ENCODE peak calls at places on chromosome 5, in ten cellular contexts. R, N, D, V, F, U, Y, J, E and H are unnamed samples.

GRCh38 chr5:156379198-156379597 is 52.2 kb downstream of the SGCD start:
- DNase-seq in R (no peak), N (no peak), D (no peak), V (no peak), F (no peak), U (no peak), Y (no peak), J (no peak), E (no peak), H (no peak)

GRCh38 chr5:96079075-96079474 is 117.4 kb upstream of the ELL2 start:
- DNase-seq in R (no peak), N (peak), D (no peak), V (no peak), F (peak), U (peak), Y (peak), J (no peak), E (no peak), H (no peak)

GRCh38 chr5:10677533-10677932 is 83.5 kb downstream of the DAP start:
- DNase-seq in R (no peak), N (no peak), D (no peak), V (no peak), F (no peak), U (no peak), Y (no peak), J (no peak), E (no peak), H (no peak)

GRCh38 chr5:8842906-8843590 is 702.8 kb downstream of the SEMA5A start:
- DNase-seq in R (no peak), N (peak), D (no peak), V (no peak), F (peak), U (no peak), Y (no peak), J (no peak), E (peak), H (no peak)

GRCh38 chr5:43075319-43076293 is 35.5 kb upstream of the ANXA2R start:
- DNase-seq in R (no peak), N (no peak), D (no peak), V (no peak), F (peak), U (no peak), Y (no peak), J (no peak), E (no peak), H (peak)

GRCh38 chr5:21773456-21773855 is 1079.7 kb downstream of the CDH12 start:
- DNase-seq in R (no peak), N (no peak), D (no peak), V (no peak), F (no peak), U (no peak), Y (no peak), J (no peak), E (no peak), H (no peak)

GRCh38 chr5:123543438-123543837 is 31.5 kb downstream of the CSNK1G3 start:
- DNase-seq in R (no peak), N (no peak), D (no peak), V (no peak), F (no peak), U (no peak), Y (no peak), J (no peak), E (no peak), H (no peak)

GRCh38 chr5:57332350-57332749 is 150.3 kb downstream of the ACTBL2 start:
- DNase-seq in R (no peak), N (peak), D (no peak), V (no peak), F (no peak), U (no peak), Y (no peak), J (no peak), E (no peak), H (no peak)

GRCh38 chr5:72066658-72067057 is 40.6 kb upstream of the MAP1B start:
- DNase-seq in R (no peak), N (peak), D (no peak), V (no peak), F (no peak), U (peak), Y (peak), J (no peak), E (peak), H (no peak)

GRCh38 chr5:161547573-161548471 is 1.3 kb upstream of the GABRB2 start:
- DNase-seq in R (no peak), N (no peak), D (peak), V (no peak), F (peak), U (no peak), Y (no peak), J (no peak), E (no peak), H (peak)

GRCh38 chr5:178113841-178114324 is 551 bp downstream of the N4BP3 start:
- DNase-seq in R (no peak), N (no peak), D (peak), V (no peak), F (peak), U (no peak), Y (no peak), J (no peak), E (no peak), H (peak)

GRCh38 chr5:113487411-113487778 is 858 bp downstream of the MCC start:
- DNase-seq in R (no peak), N (peak), D (no peak), V (no peak), F (no peak), U (peak), Y (peak), J (peak), E (no peak), H (no peak)

GRCh38 chr5:84372066-84372700 is 12.5 kb downstream of the EDIL3 start:
- DNase-seq in R (no peak), N (peak), D (no peak), V (no peak), F (no peak), U (no peak), Y (no peak), J (no peak), E (no peak), H (no peak)

GRCh38 chr5:8341416-8341815 is 472.5 kb downstream of the MTRR start:
- DNase-seq in R (no peak), N (no peak), D (no peak), V (no peak), F (no peak), U (no peak), Y (no peak), J (no peak), E (no peak), H (no peak)

GRCh38 chr5:57124014-57124413 is 49.8 kb upstream of the GPBP1 start:
- DNase-seq in R (no peak), N (no peak), D (no peak), V (no peak), F (no peak), U (no peak), Y (no peak), J (no peak), E (no peak), H (no peak)

GRCh38 chr5:79955496-79956172 is 35.4 kb downstream of the MTX3 start:
- DNase-seq in R (no peak), N (no peak), D (no peak), V (no peak), F (no peak), U (no peak), Y (no peak), J (no peak), E (no peak), H (no peak)

GRCh38 chr5:93586948-93587918 is 4.2 kb downstream of the NR2F1 start:
- DNase-seq in R (no peak), N (peak), D (no peak), V (no peak), F (no peak), U (no peak), Y (no peak), J (no peak), E (no peak), H (no peak)

GRCh38 chr5:148482697-148483462 is 99.1 kb downstream of the FBXO38 start:
- DNase-seq in R (peak), N (peak), D (peak), V (no peak), F (peak), U (peak), Y (peak), J (no peak), E (peak), H (peak)

GRCh38 chr5:2752059-2752874 is 790 bp upstream of the IRX2 start:
- DNase-seq in R (no peak), N (no peak), D (no peak), V (no peak), F (no peak), U (no peak), Y (no peak), J (no peak), E (no peak), H (no peak)

GRCh38 chr5:146369691-146370090 is 31.1 kb downstream of the POU4F3 start:
- DNase-seq in R (no peak), N (peak), D (no peak), V (no peak), F (no peak), U (no peak), Y (no peak), J (no peak), E (peak), H (no peak)

GRCh38 chr5:80255425-80255751 is 460 bp downstream of the SERINC5 start:
- DNase-seq in R (no peak), N (peak), D (no peak), V (peak), F (peak), U (peak), Y (no peak), J (peak), E (peak), H (peak)

GRCh38 chr5:32115985-32116384 is 58.1 kb downstream of the GOLPH3 start:
- DNase-seq in R (no peak), N (no peak), D (no peak), V (no peak), F (peak), U (peak), Y (no peak), J (no peak), E (no peak), H (no peak)

GRCh38 chr5:148875205-148875875 is 48.9 kb downstream of the ADRB2 start:
- DNase-seq in R (no peak), N (no peak), D (no peak), V (no peak), F (no peak), U (no peak), Y (no peak), J (no peak), E (no peak), H (no peak)

GRCh38 chr5:102421647-102422046 is 77.2 kb downstream of the SLCO6A1 start:
- DNase-seq in R (peak), N (no peak), D (no peak), V (no peak), F (no peak), U (no peak), Y (peak), J (no peak), E (no peak), H (no peak)

GRCh38 chr5:136033848-136034247 is 5.1 kb downstream of the TGFBI start:
- DNase-seq in R (peak), N (no peak), D (no peak), V (peak), F (no peak), U (no peak), Y (no peak), J (peak), E (no peak), H (no peak)

GRCh38 chr5:78467140-78467539 is 106.7 kb downstream of the SCAMP1 start:
- DNase-seq in R (no peak), N (no peak), D (no peak), V (no peak), F (no peak), U (no peak), Y (no peak), J (no peak), E (no peak), H (no peak)

GRCh38 chr5:163565931-163566608 is 60.7 kb downstream of the MAT2B start:
- DNase-seq in R (no peak), N (peak), D (peak), V (no peak), F (peak), U (no peak), Y (no peak), J (peak), E (no peak), H (no peak)

GRCh38 chr5:137888875-137889759 is at the start of gene PKD2L2:
- DNase-seq in R (peak), N (peak), D (peak), V (peak), F (peak), U (peak), Y (no peak), J (peak), E (peak), H (peak)
- TF ChIP-seq POLR2A in R (peak), N (no peak), D (peak), V (no peak), F (peak), U (peak), Y (no peak), J (peak), E (peak), H (peak)

GRCh38 chr5:36605241-36605640 is 1.2 kb upstream of the SLC1A3 start:
- DNase-seq in R (no peak), N (no peak), D (no peak), V (no peak), F (no peak), U (no peak), Y (no peak), J (no peak), E (no peak), H (no peak)

GRCh38 chr5:36607114-36607561 is 732 bp downstream of the SLC1A3 start:
- DNase-seq in R (no peak), N (peak), D (no peak), V (no peak), F (peak), U (no peak), Y (peak), J (peak), E (no peak), H (peak)

GRCh38 chr5:36607838-36608783 is 1.7 kb downstream of the SLC1A3 start:
- DNase-seq in R (no peak), N (no peak), D (no peak), V (no peak), F (peak), U (no peak), Y (no peak), J (no peak), E (no peak), H (no peak)

GRCh38 chr5:36606052-36606436 is 362 bp upstream of the SLC1A3 start:
- DNase-seq in R (no peak), N (no peak), D (no peak), V (no peak), F (no peak), U (no peak), Y (no peak), J (no peak), E (no peak), H (no peak)

GRCh38 chr5:36606437-36607113 is at the start of gene SLC1A3:
- DNase-seq in R (peak), N (peak), D (no peak), V (peak), F (peak), U (peak), Y (peak), J (peak), E (peak), H (peak)
- TF ChIP-seq POLR2A in R (peak), N (no peak), D (no peak), V (peak), F (peak), U (no peak), Y (peak), J (peak), E (no peak), H (peak)

DNA sequence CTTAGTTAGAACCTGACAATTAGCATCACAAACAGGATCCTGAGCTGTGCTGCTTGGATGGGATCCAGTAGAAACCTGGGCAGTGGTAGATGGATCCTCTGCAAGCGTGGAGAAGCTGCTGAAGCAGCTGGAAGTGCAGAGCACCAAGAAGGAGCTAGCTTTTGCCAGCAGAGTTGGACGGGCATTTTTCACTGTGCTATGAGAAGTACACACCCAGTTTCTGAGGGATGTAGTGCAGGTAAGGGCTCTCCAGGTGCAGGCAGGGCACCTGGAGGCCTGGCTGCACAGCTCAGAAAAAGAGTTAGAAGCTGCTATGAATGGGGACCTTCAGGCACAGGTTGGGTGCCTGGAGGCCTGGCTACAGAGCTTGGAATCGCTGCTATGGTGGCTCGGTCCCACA is 623.9 kb upstream of the NUDT12 start:
- DNase-seq in R (no peak), N (no peak), D (no peak), V (no peak), F (no peak), U (no peak), Y (no peak), J (no peak), E (no peak), H (no peak)
- TF ChIP-seq POLR2A in R (no peak), N (no peak), D (no peak), V (no peak), F (no peak), U (no peak), Y (no peak), J (no peak), E (no peak), H (no peak)

GRCh38 chr5:154190652-154191304 is at the start of gene GALNT10:
- DNase-seq in R (peak), N (peak), D (peak), V (no peak), F (peak), U (peak), Y (peak), J (peak), E (no peak), H (peak)
- TF ChIP-seq POLR2A in R (peak), N (peak), D (peak), V (no peak), F (peak), U (peak), Y (peak), J (no peak), E (peak), H (no peak)

GRCh38 chr5:88263349-88263748 is 5.3 kb downstream of the TMEM161B start:
- DNase-seq in R (no peak), N (no peak), D (no peak), V (no peak), F (no peak), U (no peak), Y (no peak), J (no peak), E (no peak), H (no peak)

GRCh38 chr5:88269222-88269771 is 652 bp upstream of the TMEM161B start:
- DNase-seq in R (no peak), N (peak), D (no peak), V (no peak), F (peak), U (peak), Y (no peak), J (peak), E (peak), H (no peak)

GRCh38 chr5:88268414-88269184 is at the start of gene TMEM161B:
- DNase-seq in R (peak), N (peak), D (peak), V (peak), F (peak), U (peak), Y (peak), J (peak), E (peak), H (peak)
- TF ChIP-seq POLR2A in R (peak), N (no peak), D (peak), V (no peak), F (peak), U (peak), Y (peak), J (peak), E (peak), H (peak)

GRCh38 chr5:90477073-90477472 is 2.4 kb downstream of the POLR3G start:
- DNase-seq in R (no peak), N (no peak), D (no peak), V (no peak), F (no peak), U (no peak), Y (no peak), J (no peak), E (no peak), H (no peak)

GRCh38 chr5:90475436-90475980 is 844 bp downstream of the POLR3G start:
- DNase-seq in R (no peak), N (no peak), D (no peak), V (no peak), F (no peak), U (no peak), Y (no peak), J (no peak), E (no peak), H (no peak)

GRCh38 chr5:90472783-90473182 is 1.8 kb downstream of the MBLAC2 start:
- DNase-seq in R (no peak), N (no peak), D (no peak), V (no peak), F (no peak), U (no peak), Y (no peak), J (no peak), E (no peak), H (no peak)

GRCh38 chr5:90473321-90474234 is 993 bp downstream of the MBLAC2 start:
- DNase-seq in R (no peak), N (peak), D (peak), V (peak), F (peak), U (peak), Y (no peak), J (peak), E (no peak), H (peak)

DNA sequence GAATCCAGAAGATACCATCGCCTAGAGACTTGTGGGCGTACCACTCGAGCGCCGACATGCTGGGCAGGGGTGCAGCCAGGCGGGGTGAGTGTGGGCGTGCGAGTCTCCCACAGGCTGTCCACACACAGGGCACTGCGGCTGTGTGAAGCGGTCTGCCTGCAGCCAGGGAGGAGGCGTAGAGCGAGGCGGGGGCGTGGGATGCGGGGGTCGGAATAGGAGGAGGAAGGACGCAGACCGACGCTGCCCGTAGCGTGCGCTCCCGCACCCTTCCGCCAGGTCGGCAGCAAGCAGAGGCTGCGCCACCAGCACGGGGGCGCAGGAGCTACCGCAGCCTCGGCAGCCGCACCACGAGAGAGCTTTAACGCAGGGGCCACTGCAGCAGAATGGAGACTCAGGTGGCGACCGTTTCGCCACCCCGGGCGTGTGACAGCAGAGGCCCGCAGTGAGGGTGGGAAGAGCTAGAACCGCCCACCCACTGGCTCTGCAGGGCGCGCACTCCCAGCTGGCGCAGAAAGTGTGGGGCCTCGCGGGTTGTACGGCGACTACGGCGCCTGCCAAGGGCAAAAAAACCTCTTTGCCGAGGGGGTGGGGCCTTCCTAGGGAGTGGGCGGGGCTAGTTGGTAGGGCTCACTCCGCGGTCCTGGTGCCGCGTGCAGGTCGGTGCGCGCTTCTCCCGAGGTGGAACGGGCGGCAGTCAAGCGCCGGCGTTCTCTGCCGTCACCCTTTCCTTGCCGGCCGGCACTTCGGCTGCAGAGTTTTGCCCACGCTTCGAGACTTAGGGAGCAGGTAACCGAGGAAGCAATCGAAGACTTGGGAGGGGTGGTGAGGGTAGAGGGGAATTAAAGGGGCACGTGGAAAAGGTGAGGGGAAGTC is at the start of the genes MBLAC2 and POLR3G:
- DNase-seq in R (peak), N (peak), D (peak), V (peak), F (peak), U (peak), Y (peak), J (peak), E (peak), H (peak)
- TF ChIP-seq POLR2A in R (peak), N (no peak), D (peak), V (no peak), F (peak), U (peak), Y (peak), J (peak), E (peak), H (peak)

GRCh38 chr5:117743337-117743736 is 1168.7 kb upstream of the SEMA6A start:
- DNase-seq in R (no peak), N (no peak), D (no peak), V (no peak), F (no peak), U (no peak), Y (no peak), J (no peak), E (no peak), H (no peak)
- TF ChIP-seq POLR2A in R (no peak), N (no peak), D (no peak), V (no peak), F (no peak), U (no peak), Y (no peak), J (no peak), E (no peak), H (no peak)

DNA sequence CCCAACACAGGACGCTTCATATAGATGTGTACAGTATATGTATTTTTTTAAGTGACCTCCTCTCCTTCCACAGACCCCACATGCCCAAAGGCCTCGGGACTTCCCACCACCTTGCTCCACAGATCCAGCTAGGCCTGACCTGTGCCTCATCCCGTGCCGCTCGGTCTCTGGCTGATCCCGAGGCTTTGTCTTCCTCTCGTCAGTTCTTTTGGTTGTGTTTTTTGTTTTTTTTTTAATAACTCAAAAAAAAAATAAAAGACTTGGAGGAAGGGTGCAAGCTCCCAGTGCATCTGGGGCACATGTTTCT is 12.7 kb downstream of the CD74 start:
- DNase-seq in R (no peak), N (no peak), D (no peak), V (no peak), F (no peak), U (no peak), Y (no peak), J (no peak), E (no peak), H (no peak)
- TF ChIP-seq POLR2A in R (no peak), N (no peak), D (peak), V (no peak), F (no peak), U (no peak), Y (no peak), J (no peak), E (no peak), H (no peak)